ENCODE peak calls at places on chromosomes 11 and 22, in seven cellular contexts. R is dorsolateral prefrontal cortex, S is omental fat pad, Q is GM06990, T is mucosa of descending colon, K is pancreas, O is heart right ventricle. N is an unnamed sample.

GRCh38 chr11:67466962-67467771 is 1.9 kb downstream of the TMEM134 start:
- DNase-seq in R (no peak), S (no peak), Q (peak; percentile 12), T (no peak), K (peak; percentile 37), O (no peak), N (no peak)

GRCh38 chr11:590997-591396 is 14.7 kb downstream of the PHRF1 start:
- DNase-seq in R (no peak), S (no peak), Q (no peak), T (no peak), K (no peak), O (no peak), N (no peak)

GRCh38 chr11:55852141-55852540 is 13.6 kb downstream of the OR5D16 start:
- DNase-seq in R (no peak), S (no peak), Q (no peak), T (no peak), K (no peak), O (no peak), N (no peak)

GRCh38 chr22:42074153-42074750 is at the start of gene PHETA2:
- DNase-seq in R (no peak), S (no peak), Q (peak; percentile 69), T (peak; percentile 67), K (peak; percentile 46), O (peak; percentile 68), N (no peak)

GRCh38 chr11:27861706-27862430 is 161.6 kb upstream of the BDNF start:
- DNase-seq in R (no peak), S (no peak), Q (no peak), T (no peak), K (no peak), O (no peak), N (no peak)

GRCh38 chr11:62130498-62131464 is 7.0 kb downstream of the INCENP start:
- DNase-seq in R (no peak), S (no peak), Q (no peak), T (no peak), K (no peak), O (no peak), N (no peak)

GRCh38 chr11:122882809-122883681 is 486 bp downstream of the JHY start:
- DNase-seq in R (peak; percentile 29), S (no peak), Q (peak; percentile 74), T (peak; percentile 68), K (peak; percentile 52), O (peak; percentile 64), N (peak; percentile 76)

GRCh38 chr22:26174280-26174679 is 5.0 kb downstream of the SEZ6L start:
- DNase-seq in R (peak; percentile 85), S (no peak), Q (no peak), T (no peak), K (no peak), O (no peak), N (peak; percentile 31)

GRCh38 chr11:1448166-1448825 is 38.3 kb downstream of the MOB2 start:
- DNase-seq in R (peak; percentile 71), S (no peak), Q (no peak), T (no peak), K (no peak), O (no peak), N (no peak)

GRCh38 chr22:27851974-27852713 is 50.6 kb upstream of the MN1 start:
- DNase-seq in R (no peak), S (no peak), Q (no peak), T (no peak), K (no peak), O (no peak), N (no peak)

GRCh38 chr11:72814139-72814830 is at the start of gene ATG16L2:
- DNase-seq in R (peak; percentile 81), S (peak; percentile 42), Q (peak; percentile 93), T (peak; percentile 87), K (peak; percentile 88), O (peak; percentile 90), N (peak; percentile 91)

GRCh38 chr11:69263736-69264052 is 30.3 kb upstream of the MYEOV start:
- DNase-seq in R (no peak), S (no peak), Q (no peak), T (no peak), K (no peak), O (no peak), N (no peak)

GRCh38 chr11:130706572-130706971 is 209.7 kb downstream of the SNX19 start:
- DNase-seq in R (no peak), S (no peak), Q (no peak), T (no peak), K (no peak), O (no peak), N (no peak)

GRCh38 chr11:120120805-120121335 is 17.0 kb downstream of the TRIM29 start:
- DNase-seq in R (no peak), S (no peak), Q (no peak), T (no peak), K (no peak), O (no peak), N (no peak)

GRCh38 chr11:92397356-92397755 is 172.7 kb downstream of the FAT3 start:
- DNase-seq in R (no peak), S (no peak), Q (no peak), T (no peak), K (no peak), O (no peak), N (no peak)

GRCh38 chr11:116099541-116099940 is 595.3 kb upstream of the CADM1 start:
- DNase-seq in R (no peak), S (no peak), Q (no peak), T (no peak), K (no peak), O (no peak), N (no peak)

GRCh38 chr11:116093065-116093464 is 588.9 kb upstream of the CADM1 start:
- DNase-seq in R (no peak), S (no peak), Q (no peak), T (no peak), K (no peak), O (no peak), N (no peak)

GRCh38 chr11:116100016-116100415 is 595.8 kb upstream of the CADM1 start:
- DNase-seq in R (no peak), S (no peak), Q (no peak), T (no peak), K (no peak), O (no peak), N (no peak)

GRCh38 chr11:116093481-116093880 is 589.3 kb upstream of the CADM1 start:
- DNase-seq in R (no peak), S (no peak), Q (no peak), T (no peak), K (no peak), O (no peak), N (no peak)

GRCh38 chr11:116096596-116096995 is 592.4 kb upstream of the CADM1 start:
- DNase-seq in R (no peak), S (no peak), Q (no peak), T (no peak), K (no peak), O (no peak), N (no peak)
- TF ChIP-seq CTCF in R (no peak), S (no peak), Q (no peak), T (no peak), K (no peak), O (no peak), N (no peak)

GRCh38 chr22:22670076-22670795 is 25.8 kb downstream of the GGTLC2 start:
- DNase-seq in R (no peak), S (no peak), Q (no peak), T (no peak), K (no peak), O (no peak), N (no peak)

GRCh38 chr22:22669093-22669492 is 24.7 kb downstream of the GGTLC2 start:
- DNase-seq in R (no peak), S (no peak), Q (no peak), T (no peak), K (no peak), O (no peak), N (no peak)

GRCh38 chr22:22671506-22671905 is 27.1 kb downstream of the GGTLC2 start:
- DNase-seq in R (no peak), S (no peak), Q (no peak), T (no peak), K (no peak), O (no peak), N (no peak)

GRCh38 chr22:22666307-22667091 is 22.1 kb downstream of the GGTLC2 start:
- DNase-seq in R (no peak), S (no peak), Q (no peak), T (peak; percentile 56), K (peak; percentile 60), O (no peak), N (peak; percentile 49)

GRCh38 chr22:22667966-22668880 is 23.8 kb downstream of the GGTLC2 start:
- DNase-seq in R (no peak), S (no peak), Q (no peak), T (no peak), K (no peak), O (no peak), N (no peak)
- TF ChIP-seq CTCF in R (no peak), S (no peak), Q (no peak), T (no peak), K (no peak), O (no peak), N (no peak)

GRCh38 chr11:45086526-45086925 is 59.9 kb upstream of the PRDM11 start:
- DNase-seq in R (no peak), S (no peak), Q (no peak), T (no peak), K (no peak), O (no peak), N (no peak)

GRCh38 chr11:45079943-45080719 is 66.3 kb upstream of the PRDM11 start:
- DNase-seq in R (peak; percentile 71), S (no peak), Q (peak; percentile 54), T (peak; percentile 49), K (no peak), O (no peak), N (no peak)

GRCh38 chr11:45085657-45086501 is 60.6 kb upstream of the PRDM11 start:
- DNase-seq in R (no peak), S (no peak), Q (no peak), T (no peak), K (no peak), O (no peak), N (no peak)

GRCh38 chr11:45082744-45083543 is 63.5 kb upstream of the PRDM11 start:
- DNase-seq in R (no peak), S (no peak), Q (no peak), T (no peak), K (no peak), O (no peak), N (no peak)

DNA sequence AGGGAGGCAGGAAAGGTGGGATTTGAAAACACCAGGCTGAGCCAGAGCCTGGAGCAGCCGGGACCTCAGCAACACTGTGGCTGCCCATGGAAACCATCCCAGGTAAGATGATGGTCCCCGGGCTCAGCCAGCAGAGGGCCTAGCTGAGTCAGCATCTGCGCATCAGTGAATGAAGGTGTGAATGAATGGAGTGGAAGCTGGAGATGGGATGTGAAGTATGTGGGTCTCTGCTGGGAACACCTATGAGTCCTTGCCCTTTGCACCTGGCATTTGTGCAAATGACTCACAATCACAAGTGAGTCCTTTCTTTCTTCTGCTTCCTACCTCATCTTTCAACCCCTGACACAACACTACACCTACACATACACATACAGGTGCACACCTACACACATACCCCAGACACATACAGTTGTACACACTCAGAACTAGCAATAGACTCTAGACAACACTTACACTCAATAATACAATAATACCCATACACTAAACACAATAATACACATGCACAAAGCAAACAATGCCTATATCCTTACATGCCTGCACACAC is 62.8 kb upstream of the PRDM11 start:
- DNase-seq in R (no peak), S (no peak), Q (no peak), T (peak; percentile 37), K (no peak), O (no peak), N (no peak)
- TF ChIP-seq CTCF in R (no peak), S (no peak), Q (peak; percentile 54), T (no peak), K (no peak), O (peak; percentile 16), N (peak; percentile 25)

GRCh38 chr11:65781152-65781961 is 581 bp upstream of the AP5B1 start:
- DNase-seq in R (no peak), S (no peak), Q (no peak), T (peak; percentile 36), K (peak; percentile 48), O (no peak), N (peak; percentile 45)
- TF ChIP-seq CTCF in R (no peak), S (no peak), Q (no peak), T (no peak), K (no peak), O (peak; percentile 49), N (no peak)